ENCODE peak calls at places on chromosomes 7 and 10, in six cellular contexts. G, P, N, R, U and M are unnamed samples.

GRCh38 chr7:150788474-150789269 is 11.5 kb downstream of the TMEM176B start:
- DNase-seq in R (no peak), P (no peak), G (peak; percentile 44), U (peak; percentile 62), N (no peak), M (no peak)

GRCh38 chr10:43398939-43399871 is 9.8 kb downstream of the HNRNPF start:
- DNase-seq in U (no peak), G (peak; percentile 72), P (no peak), R (no peak), N (no peak), M (no peak)

GRCh38 chr7:79741684-79742083 is 288.2 kb upstream of the MAGI2 start:
- DNase-seq in G (no peak), R (no peak), N (no peak), U (no peak), P (no peak), M (no peak)

GRCh38 chr7:155415093-155415492 is 42.8 kb upstream of the EN2 start:
- DNase-seq in U (no peak), N (no peak), G (no peak), R (no peak), P (no peak), M (no peak)

GRCh38 chr10:11107953-11108352 is 90.3 kb downstream of the CELF2 start:
- DNase-seq in G (no peak), P (no peak), R (no peak), N (no peak), U (peak; percentile 23), M (no peak)

GRCh38 chr7:35581564-35581963 is 113.4 kb downstream of the HERPUD2 start:
- DNase-seq in U (peak; percentile 60), P (no peak), N (no peak), G (no peak), R (no peak), M (no peak)

GRCh38 chr10:3623746-3624145 is 161.3 kb downstream of the KLF6 start:
- DNase-seq in U (no peak), P (no peak), R (peak; percentile 93), N (no peak), G (peak; percentile 87), M (no peak)

GRCh38 chr7:117279931-117280525 is 42.8 kb downstream of the WNT2 start:
- DNase-seq in G (peak; percentile 8), P (no peak), U (no peak), N (no peak), R (peak; percentile 26), M (no peak)

GRCh38 chr10:21473135-21473534 is 52.3 kb downstream of the SKIDA1 start:
- DNase-seq in P (peak; percentile 33), G (no peak), U (no peak), N (peak; percentile 75), R (no peak), M (no peak)

GRCh38 chr10:71083457-71083975 is 128.9 kb upstream of the UNC5B start:
- DNase-seq in G (no peak), P (no peak), R (no peak), N (peak; percentile 26), U (peak; percentile 5), M (no peak)

GRCh38 chr10:69007260-69007659 is 18.7 kb downstream of the KIFBP start:
- DNase-seq in N (no peak), G (no peak), P (no peak), U (no peak), R (no peak), M (no peak)

GRCh38 chr10:18681971-18682403 is 22.8 kb downstream of the ARL5B start:
- DNase-seq in P (no peak), G (peak; percentile 65), N (no peak), U (no peak), R (no peak), M (no peak)

GRCh38 chr10:76429331-76429625 is 997.9 kb downstream of the LRMDA start:
- DNase-seq in P (no peak), N (no peak), G (no peak), R (no peak), U (no peak), M (no peak)
- H3K9ac ChIP-seq in P (no peak overlapping the region), N (no peak overlapping the region), G (no peak overlapping the region), R (no peak overlapping the region), U (no peak overlapping the region), M (no peak overlapping the region)

DNA sequence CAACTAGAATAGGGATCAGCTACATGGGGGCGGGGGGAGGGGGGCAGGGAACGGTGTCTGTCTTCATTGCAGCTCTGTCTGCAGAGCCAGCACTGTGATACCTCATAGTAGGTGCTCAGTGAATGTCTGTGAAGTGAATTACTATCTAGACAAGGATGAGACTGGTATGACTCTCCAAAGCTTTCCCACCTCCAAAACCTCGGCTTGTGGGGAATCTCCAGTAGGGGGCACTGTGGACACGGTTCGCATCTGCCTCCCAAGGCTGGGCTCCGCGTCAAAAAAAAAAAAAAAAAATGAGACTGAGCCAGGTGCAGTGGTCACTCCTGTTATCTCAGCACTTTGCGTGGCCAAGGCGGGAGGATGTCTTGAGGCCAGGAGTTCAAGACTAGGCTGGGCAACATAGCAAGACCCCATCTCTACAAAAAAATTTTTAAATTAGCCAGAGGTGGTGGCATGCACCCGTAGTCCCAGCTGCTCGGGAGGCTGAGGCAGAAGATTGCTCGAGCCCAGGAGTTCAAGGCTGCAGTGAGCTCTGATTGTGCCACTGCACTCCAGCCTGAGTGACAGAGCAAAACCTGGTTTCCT is 9.6 kb downstream of the TRIM56 start:
- DNase-seq in P (peak; percentile 69), N (peak; percentile 92), G (peak; percentile 67), U (peak; percentile 80), R (peak; percentile 69), M (no peak)
- H3K9ac ChIP-seq in P (no peak overlapping the region), N (no peak overlapping the region), G (no peak overlapping the region), U (peak overlapping the region; percentile 59), R (peak overlapping the region; percentile 50), M (no peak overlapping the region)

DNA sequence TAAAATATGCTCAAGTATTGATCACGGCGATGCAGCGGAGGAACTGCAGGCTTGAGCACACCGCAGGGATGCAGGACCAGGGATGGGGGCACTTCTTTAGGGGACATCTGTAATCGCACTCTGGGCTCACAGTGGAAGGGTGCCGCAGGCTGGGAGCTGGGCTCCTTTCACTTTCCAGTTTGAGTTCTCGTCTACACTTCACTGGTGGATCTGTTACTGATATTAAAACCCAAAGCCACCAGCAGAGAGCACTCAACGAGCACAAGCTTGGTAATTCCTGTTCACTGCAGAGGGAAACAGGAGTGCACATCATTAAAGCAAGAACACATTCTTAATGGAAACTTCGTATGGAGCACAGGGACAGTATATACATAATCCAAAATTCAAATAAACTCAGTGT is 91.3 kb downstream of the PARD3 start:
- DNase-seq in U (peak; percentile 47), P (peak; percentile 37), N (no peak), R (peak; percentile 85), G (peak; percentile 78), M (no peak)
- H3K9ac ChIP-seq in U (no peak overlapping the region), P (no peak overlapping the region), N (no peak overlapping the region), R (no peak overlapping the region), G (peak overlapping the region; percentile 42), M (no peak overlapping the region)

DNA sequence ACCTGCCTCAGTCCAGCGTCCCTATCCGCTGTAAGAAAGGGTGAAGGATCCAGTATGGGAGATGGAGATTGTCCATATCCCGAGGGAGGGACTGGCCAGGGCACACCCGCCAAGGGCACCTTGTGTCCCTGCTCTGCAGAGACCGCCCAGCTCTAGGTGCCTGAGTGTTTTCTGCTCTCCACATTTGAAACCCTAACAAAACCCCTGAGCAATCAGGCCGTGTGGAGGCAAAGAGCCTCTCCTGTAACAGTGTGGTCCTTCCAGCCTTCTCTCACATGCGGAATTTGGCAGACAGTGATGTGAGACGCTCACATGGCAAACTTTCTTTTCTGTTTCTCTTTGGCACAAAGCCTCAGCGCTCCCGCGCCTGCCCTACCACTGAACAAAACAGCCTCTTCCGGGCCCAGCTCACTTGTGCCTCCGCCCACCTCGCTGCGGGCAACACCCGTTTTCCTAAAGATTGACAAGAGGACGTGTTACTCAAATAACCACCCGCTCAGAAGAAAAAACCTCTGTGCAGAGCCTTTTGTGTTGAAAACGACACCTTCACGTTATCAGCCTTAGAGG is 514.8 kb downstream of the DNAJB6 start:
- DNase-seq in U (no peak), G (no peak), P (peak; percentile 86), R (no peak), N (peak; percentile 90), M (no peak)
- H3K9ac ChIP-seq in U (no peak overlapping the region), G (no peak overlapping the region), P (no peak overlapping the region), R (no peak overlapping the region), N (no peak overlapping the region), M (peak overlapping the region; percentile 79)

DNA sequence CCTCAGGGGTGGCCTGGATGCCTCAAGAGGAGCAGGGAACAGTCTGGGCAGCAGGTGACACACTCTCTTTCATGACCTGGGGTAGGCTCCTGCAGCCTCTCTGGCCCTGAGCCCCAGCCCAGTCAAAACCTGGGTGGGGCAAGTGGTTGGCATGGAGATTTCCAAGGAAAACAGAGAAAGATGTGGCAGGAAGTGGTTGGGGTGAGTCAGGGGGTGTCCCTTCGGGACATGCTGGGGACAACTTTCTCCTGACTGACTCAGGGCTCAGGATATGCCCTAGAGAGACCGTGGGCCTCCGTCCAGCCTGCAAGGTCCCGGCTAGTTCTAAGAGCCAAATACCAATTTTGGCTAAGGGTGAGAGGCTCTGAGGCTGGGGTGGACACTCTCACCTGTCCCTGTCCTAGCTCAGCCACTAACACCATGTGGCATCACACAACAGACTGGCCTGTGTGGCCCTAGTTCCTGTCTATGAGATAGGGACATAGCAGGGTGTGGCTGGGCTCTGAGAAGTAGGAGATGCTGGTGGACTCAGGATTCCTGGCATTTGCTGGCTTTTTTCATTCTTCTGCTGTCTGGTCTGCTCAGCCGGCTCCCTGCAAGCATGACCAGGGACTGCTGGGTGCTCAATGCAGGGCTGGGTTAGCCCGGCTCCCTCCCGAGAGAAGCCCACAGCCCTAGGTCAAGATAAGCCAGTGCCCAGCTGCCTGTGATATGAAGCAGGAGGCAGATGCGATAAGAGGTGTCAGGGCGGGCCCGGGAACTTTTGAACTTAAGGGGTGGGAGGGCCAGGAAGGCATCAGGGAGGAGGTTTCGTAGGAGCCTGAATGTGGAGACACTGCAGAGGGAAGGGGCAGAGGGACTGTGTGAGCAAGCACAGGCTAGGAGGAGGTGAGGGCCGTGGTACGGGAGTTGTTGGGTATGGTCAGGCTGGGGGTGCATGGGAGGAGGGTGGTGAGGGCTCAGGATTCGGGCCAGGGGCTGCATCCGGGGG is 3.3 kb downstream of the AQP1 start:
- DNase-seq in P (no peak), G (peak; percentile 33), R (peak; percentile 43), N (peak; percentile 59), U (peak; percentile 87), M (no peak)
- H3K9ac ChIP-seq in P (no peak overlapping the region), G (no peak overlapping the region), R (peak overlapping the region; percentile 37), N (no peak overlapping the region), U (peak overlapping the region; percentile 14), M (no peak overlapping the region)

DNA sequence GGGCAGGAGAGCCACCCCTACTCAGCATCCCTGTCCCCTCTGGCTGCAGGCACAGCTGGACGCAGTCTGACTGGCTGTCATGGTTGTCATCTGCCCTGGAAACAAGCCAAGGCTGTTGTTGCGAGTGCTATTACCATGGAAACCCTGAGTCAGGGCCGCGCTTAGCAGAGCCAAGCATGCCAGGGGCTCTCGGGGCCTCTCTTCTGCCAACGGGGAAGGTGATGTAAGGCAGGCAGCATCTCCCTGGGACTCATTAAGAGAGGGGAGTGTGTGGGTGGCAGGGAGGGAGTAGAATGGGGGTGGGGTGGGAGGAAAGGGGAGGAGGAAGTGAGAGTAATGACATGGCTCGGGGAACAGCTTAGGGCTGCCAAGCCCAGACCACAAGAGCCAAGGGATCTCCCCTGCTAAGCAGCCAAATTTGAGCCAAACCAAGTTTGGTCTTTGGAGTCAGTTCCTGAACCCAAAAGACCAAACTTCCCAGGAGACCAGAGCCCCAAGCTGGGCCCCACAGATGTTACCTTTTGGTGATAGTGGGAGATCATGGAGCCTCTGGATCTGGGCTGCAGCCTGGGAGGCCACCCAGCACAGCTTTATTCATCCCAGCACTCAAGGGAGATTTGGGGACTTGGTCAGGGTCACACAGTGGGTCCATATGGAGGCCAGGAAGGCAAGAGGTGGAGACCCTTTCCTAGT is 67.6 kb downstream of the TMEM130 start:
- DNase-seq in P (peak; percentile 68), N (peak; percentile 64), G (peak; percentile 19), U (peak; percentile 91), R (peak; percentile 4), M (no peak)
- H3K9ac ChIP-seq in P (no peak overlapping the region), N (no peak overlapping the region), G (no peak overlapping the region), U (no peak overlapping the region), R (no peak overlapping the region), M (no peak overlapping the region)